ENCODE peak calls at places on chromosomes 12 and 14, in ten cellular contexts. C is Calu3; D is SHP77 treated with DMSO at 0.1 percent for 48 hours; F is fibroblast of gingiva; E is colonic mucosa; Y is NAMALWA; R is amniotic stem cell; Q is HEK293T; G is stimulated activated CD8-positive, alpha-beta memory T cell treated with anti-CD3 and anti-CD28 coated beads, Interleukin-2, amount 100 ng/mL, for 48 hours; V is GM13977. W is an unnamed sample.

GRCh38 chr12:95622879-95623278 is 71.6 kb upstream of the USP44 start:
- DNase-seq in C (no peak), D (no peak), F (no peak), E (no peak), Y (no peak), R (no peak), Q (no peak), G (no peak), V (no peak), W (no peak)

GRCh38 chr14:91317381-91318313 is 73.1 kb upstream of the GPR68 start:
- DNase-seq in C (peak; percentile 81), D (no peak), F (no peak), E (peak; percentile 90), Y (peak; percentile 65), R (no peak), Q (no peak), G (peak; percentile 79), V (no peak), W (no peak)

GRCh38 chr12:115407036-115407435 is 723.1 kb upstream of the TBX3 start:
- DNase-seq in C (no peak), D (peak; percentile 60), F (no peak), E (no peak), Y (no peak), R (no peak), Q (no peak), G (no peak), V (no peak), W (no peak)

GRCh38 chr14:61120576-61120975 is 139.5 kb downstream of the SLC38A6 start:
- DNase-seq in C (peak; percentile 37), D (no peak), F (no peak), E (no peak), Y (no peak), R (no peak), Q (no peak), G (no peak), V (no peak), W (no peak)

GRCh38 chr12:114342651-114343050 is 63.3 kb downstream of the TBX5 start:
- DNase-seq in C (no peak), D (no peak), F (no peak), E (no peak), Y (no peak), R (no peak), Q (no peak), G (no peak), V (no peak), W (no peak)

GRCh38 chr12:122951979-122952892 is 14.0 kb downstream of the ABCB9 start:
- DNase-seq in C (peak; percentile 86), D (no peak), F (peak; percentile 55), E (peak; percentile 86), Y (peak; percentile 84), R (peak; percentile 34), Q (peak; percentile 86), G (peak; percentile 57), V (peak; percentile 91), W (peak; percentile 89)

GRCh38 chr12:104877107-104877705 is 80.9 kb downstream of the SLC41A2 start:
- DNase-seq in C (peak; percentile 46), D (peak; percentile 30), F (peak; percentile 35), E (peak; percentile 23), Y (peak; percentile 29), R (peak; percentile 20), Q (peak; percentile 11), G (no peak), V (peak; percentile 38), W (no peak)

GRCh38 chr14:68140111-68140741 is 320.6 kb downstream of the RAD51B start:
- DNase-seq in C (peak; percentile 72), D (no peak), F (peak; percentile 97), E (peak; percentile 74), Y (no peak), R (peak; percentile 85), Q (peak; percentile 56), G (no peak), V (no peak), W (no peak)

GRCh38 chr14:75499084-75499875 is 23.0 kb upstream of the BATF start:
- DNase-seq in C (no peak), D (no peak), F (no peak), E (no peak), Y (no peak), R (no peak), Q (no peak), G (no peak), V (peak; percentile 70), W (no peak)

GRCh38 chr12:71710276-71711125 is 24.6 kb downstream of the TMEM19 start:
- DNase-seq in C (peak; percentile 66), D (no peak), F (peak; percentile 38), E (no peak), Y (no peak), R (peak; percentile 63), Q (no peak), G (no peak), V (no peak), W (no peak)

GRCh38 chr14:55580401-55581010 is 499 bp downstream of the KTN1 start:
- DNase-seq in C (peak; percentile 40), D (no peak), F (peak; percentile 15), E (peak; percentile 61), Y (peak; percentile 33), R (no peak), Q (peak; percentile 38), G (peak; percentile 47), V (peak; percentile 67), W (no peak)

GRCh38 chr12:81216739-81217138 is 138.9 kb downstream of the ACSS3 start:
- DNase-seq in C (no peak), D (no peak), F (no peak), E (no peak), Y (no peak), R (no peak), Q (no peak), G (no peak), V (no peak), W (no peak)

GRCh38 chr14:105745433-105746123 is 219.2 kb downstream of the TMEM121 start:
- DNase-seq in C (no peak), D (no peak), F (no peak), E (no peak), Y (no peak), R (no peak), Q (no peak), G (no peak), V (peak; percentile 2), W (no peak)

GRCh38 chr12:12128665-12129064 is 57.9 kb downstream of the BCL2L14 start:
- DNase-seq in C (no peak), D (no peak), F (no peak), E (no peak), Y (no peak), R (no peak), Q (no peak), G (no peak), V (no peak), W (no peak)

GRCh38 chr14:55245657-55246268 is 25.5 kb upstream of the FBXO34 start:
- DNase-seq in C (peak; percentile 33), D (no peak), F (peak; percentile 10), E (peak; percentile 38), Y (peak; percentile 37), R (no peak), Q (peak; percentile 22), G (no peak), V (peak; percentile 54), W (peak; percentile 32)

GRCh38 chr12:109069307-109070231 is 17.2 kb downstream of the USP30 start:
- DNase-seq in C (no peak), D (no peak), F (no peak), E (peak; percentile 80), Y (no peak), R (no peak), Q (no peak), G (no peak), V (no peak), W (peak; percentile 47)

GRCh38 chr12:59151243-59151642 is 230.9 kb upstream of the LRIG3 start:
- DNase-seq in C (no peak), D (no peak), F (no peak), E (no peak), Y (no peak), R (no peak), Q (no peak), G (no peak), V (no peak), W (no peak)

GRCh38 chr12:121769297-121769830 is 24.1 kb downstream of the RHOF start:
- DNase-seq in C (no peak), D (no peak), F (no peak), E (no peak), Y (no peak), R (no peak), Q (no peak), G (no peak), V (no peak), W (no peak)

GRCh38 chr14:102279688-102280348 is 25.1 kb downstream of the MOK start:
- DNase-seq in C (peak; percentile 86), D (no peak), F (peak; percentile 94), E (no peak), Y (no peak), R (peak; percentile 90), Q (no peak), G (no peak), V (no peak), W (no peak)

GRCh38 chr12:115341442-115341841 is 657.5 kb upstream of the TBX3 start:
- DNase-seq in C (no peak), D (peak; percentile 18), F (peak; percentile 100), E (peak; percentile 71), Y (no peak), R (peak; percentile 93), Q (no peak), G (no peak), V (no peak), W (no peak)

GRCh38 chr14:64983439-64984310 is 3.0 kb upstream of the FNTB start:
- DNase-seq in C (peak; percentile 37), D (peak; percentile 77), F (peak; percentile 56), E (peak; percentile 51), Y (peak; percentile 60), R (no peak), Q (peak; percentile 41), G (no peak), V (no peak), W (no peak)

GRCh38 chr14:103724116-103724515 is 8.5 kb downstream of the ZFYVE21 start:
- DNase-seq in C (no peak), D (no peak), F (no peak), E (no peak), Y (no peak), R (no peak), Q (no peak), G (no peak), V (no peak), W (no peak)

GRCh38 chr14:73976150-73976549 is 26.0 kb downstream of the COQ6 start:
- DNase-seq in C (no peak), D (no peak), F (no peak), E (no peak), Y (no peak), R (no peak), Q (no peak), G (no peak), V (no peak), W (no peak)

GRCh38 chr12:89085421-89085820 is 266.9 kb downstream of the DUSP6 start:
- DNase-seq in C (no peak), D (no peak), F (no peak), E (no peak), Y (no peak), R (no peak), Q (no peak), G (no peak), V (no peak), W (no peak)

GRCh38 chr14:94121485-94121884 is 7.9 kb downstream of the IFI27L2 start:
- DNase-seq in C (no peak), D (no peak), F (no peak), E (no peak), Y (no peak), R (no peak), Q (no peak), G (no peak), V (no peak), W (no peak)

GRCh38 chr14:33184587-33184986 is 245.9 kb downstream of the NPAS3 start:
- DNase-seq in C (no peak), D (no peak), F (no peak), E (no peak), Y (no peak), R (no peak), Q (no peak), G (no peak), V (no peak), W (no peak)

GRCh38 chr14:101186544-101186943 is 283.0 kb upstream of the RTL1 start:
- DNase-seq in C (no peak), D (no peak), F (no peak), E (no peak), Y (no peak), R (no peak), Q (no peak), G (no peak), V (no peak), W (no peak)

GRCh38 chr12:106871477-106871876 is 84.2 kb upstream of the TMEM263 start:
- DNase-seq in C (no peak), D (no peak), F (no peak), E (no peak), Y (no peak), R (no peak), Q (no peak), G (no peak), V (no peak), W (no peak)